ENCODE peak calls at places on chromosome 4, in nine cellular contexts. J is frontal cortex; K is uterus; U is T-cell; X is NCI-H1436; Z is MCF 10A; T is H7; D is GM13977; S is activated T-helper 1 cell treated with anti-CD3 and anti-CD28 coated beads, Interleukin-2, amount 50 U/mL, for 16 hours. W is an unnamed sample.

GRCh38 chr4:7393491-7394183 is 41.1 kb downstream of the PSAPL1 start:
- DNase-seq in U (no peak), J (no peak), T (peak), K (no peak), X (no peak), Z (no peak), S (no peak), D (no peak), W (no peak)

GRCh38 chr4:121789960-121790829 is 10.9 kb upstream of the EXOSC9 start:
- DNase-seq in Z (peak), U (no peak), S (no peak), X (no peak), J (no peak), T (no peak), D (no peak), K (no peak), W (no peak)

GRCh38 chr4:915595-915994 is 16.5 kb downstream of the GAK start:
- DNase-seq in Z (no peak), K (no peak), X (no peak), J (no peak), U (no peak), T (no peak), D (no peak), S (no peak), W (no peak)

GRCh38 chr4:121728798-121729226 is 32.0 kb upstream of the ANXA5 start:
- DNase-seq in K (no peak), D (no peak), T (no peak), S (no peak), X (no peak), Z (peak), U (no peak), J (no peak), W (no peak)

GRCh38 chr4:7817877-7818675 is 121.6 kb downstream of the AFAP1 start:
- DNase-seq in Z (no peak), K (no peak), U (no peak), S (no peak), D (no peak), J (no peak), X (no peak), T (no peak), W (no peak)

GRCh38 chr4:175616287-175616686 is 195.8 kb downstream of the GPM6A start:
- DNase-seq in J (no peak), U (no peak), K (no peak), T (no peak), Z (no peak), X (no peak), S (no peak), D (no peak), W (no peak)

GRCh38 chr4:118348886-118349285 is 3.9 kb downstream of the PRSS12 start:
- DNase-seq in U (no peak), J (no peak), K (no peak), D (no peak), Z (peak), T (no peak), S (no peak), X (no peak), W (no peak)

GRCh38 chr4:73257995-73258667 is 467 bp downstream of the ANKRD17 start:
- DNase-seq in X (no peak), J (peak), D (peak), T (peak), Z (peak), K (peak), S (peak), U (peak), W (peak)

GRCh38 chr4:57190651-57191481 is 80.7 kb upstream of the IGFBP7 start:
- DNase-seq in X (no peak), K (no peak), J (no peak), Z (peak), D (peak), U (no peak), T (peak), S (no peak), W (no peak)

GRCh38 chr4:6885953-6886557 is 23.6 kb upstream of the TBC1D14 start:
- DNase-seq in J (peak), Z (peak), X (peak), U (no peak), K (peak), D (peak), T (peak), S (no peak), W (peak)

GRCh38 chr4:145503486-145504072 is 21.9 kb downstream of the SMAD1 start:
- DNase-seq in T (no peak), Z (no peak), S (no peak), K (no peak), U (no peak), X (no peak), J (no peak), D (no peak), W (no peak)

GRCh38 chr4:78022517-78022916 is 34.6 kb upstream of the FRAS1 start:
- DNase-seq in J (no peak), T (no peak), D (no peak), X (no peak), K (no peak), S (no peak), U (no peak), Z (peak), W (no peak)

GRCh38 chr4:26150948-26151347 is 169.9 kb upstream of the RBPJ start:
- DNase-seq in U (no peak), D (no peak), Z (peak), S (no peak), K (no peak), X (no peak), T (no peak), J (no peak), W (no peak)

GRCh38 chr4:123488916-123489315 is 92.3 kb downstream of the SPRY1 start:
- DNase-seq in T (no peak), J (peak), Z (peak), K (no peak), X (no peak), D (peak), U (no peak), S (no peak), W (no peak)

GRCh38 chr4:156321203-156321602 is 367.5 kb upstream of the CTSO start:
- DNase-seq in X (no peak), J (no peak), T (no peak), K (no peak), S (no peak), Z (no peak), U (no peak), D (no peak), W (no peak)

GRCh38 chr4:139530833-139531427 is 25.1 kb downstream of the SETD7 start:
- DNase-seq in D (peak), S (peak), Z (peak), T (peak), K (peak), X (peak), J (peak), U (peak), W (no peak)

GRCh38 chr4:15729910-15730533 is 27.2 kb downstream of the BST1 start:
- DNase-seq in J (peak), S (no peak), D (peak), Z (peak), X (peak), T (peak), K (peak), U (no peak), W (no peak)

GRCh38 chr4:27357283-27357682 is 496.6 kb downstream of the STIM2 start:
- DNase-seq in X (no peak), D (no peak), K (no peak), T (peak), Z (peak), U (no peak), J (peak), S (no peak), W (no peak)

GRCh38 chr4:77801260-77801608 is 17.9 kb downstream of the CNOT6L start:
- DNase-seq in K (no peak), U (no peak), S (no peak), X (no peak), J (no peak), T (no peak), D (no peak), Z (no peak), W (no peak)

GRCh38 chr4:112857461-112857860 is 192.0 kb upstream of the ANK2 start:
- DNase-seq in X (no peak), S (no peak), J (peak), U (no peak), D (no peak), T (no peak), K (peak), Z (peak), W (no peak)

GRCh38 chr4:44738615-44739014 is 12.3 kb upstream of the GNPDA2 start:
- DNase-seq in S (no peak), K (no peak), U (no peak), D (peak), T (no peak), J (peak), X (no peak), Z (peak), W (no peak)

GRCh38 chr4:67437974-67438713 is 107.2 kb downstream of the CENPC start:
- DNase-seq in U (no peak), J (no peak), X (no peak), D (no peak), Z (peak), T (no peak), S (no peak), K (no peak), W (no peak)

GRCh38 chr4:25860586-25861421 is 2.0 kb downstream of the SEL1L3 start:
- DNase-seq in J (no peak), D (no peak), S (no peak), U (no peak), T (no peak), X (no peak), Z (peak), K (no peak), W (no peak)

GRCh38 chr4:106210021-106210420 is 106.0 kb downstream of the TBCK start:
- DNase-seq in D (no peak), U (no peak), T (peak), X (no peak), J (no peak), K (no peak), Z (no peak), S (no peak), W (no peak)

GRCh38 chr4:150256841-150257273 is 178.6 kb downstream of the DCLK2 start:
- DNase-seq in T (peak), J (no peak), Z (peak), X (no peak), D (no peak), U (no peak), K (no peak), S (no peak), W (no peak)

GRCh38 chr4:139795915-139796314 is 130.3 kb downstream of the MGST2 start:
- DNase-seq in K (no peak), D (no peak), U (no peak), X (no peak), S (no peak), T (no peak), Z (no peak), J (no peak), W (no peak)

GRCh38 chr4:78061939-78062603 is 4.9 kb downstream of the FRAS1 start:
- DNase-seq in S (no peak), D (no peak), T (no peak), J (no peak), K (no peak), Z (peak), X (no peak), U (no peak), W (no peak)

GRCh38 chr4:127015616-127016015 is 617.1 kb upstream of the INTU start:
- DNase-seq in D (no peak), K (no peak), Z (no peak), J (no peak), X (no peak), T (peak), U (no peak), S (no peak), W (peak)

GRCh38 chr4:145772347-145772746 is 92.4 kb downstream of the C4orf51 start:
- DNase-seq in Z (no peak), U (no peak), J (no peak), D (no peak), K (no peak), T (no peak), S (no peak), X (no peak), W (no peak)

GRCh38 chr4:71559957-71560541 is 221.2 kb downstream of the SLC4A4 start:
- DNase-seq in T (no peak), D (no peak), U (no peak), S (no peak), K (no peak), Z (no peak), J (no peak), X (no peak), W (no peak)

W was measured in occipital lobe.